ENCODE peak calls at places on chromosome 22, in five cellular contexts. G is bronchial epithelial cell, X is thoracic aorta, P is GM23248, F is pancreas. R is an unnamed sample.

GRCh38 chr22:44577391-44578114 is 79.5 kb upstream of the RTL6 start:
- DNase-seq in G (no peak), X (no peak), P (no peak), F (no peak), R (peak)

GRCh38 chr22:27993774-27994350 is 74.8 kb upstream of the PITPNB start:
- DNase-seq in G (no peak), X (no peak), P (no peak), F (no peak), R (no peak)

GRCh38 chr22:21861856-21862255 is 5.6 kb downstream of the MAPK1 start:
- DNase-seq in G (peak), X (no peak), P (peak), F (no peak), R (no peak)

GRCh38 chr22:24510694-24511625 is 15.8 kb downstream of the UPB1 start:
- DNase-seq in G (peak), X (no peak), P (peak), F (no peak), R (no peak)

GRCh38 chr22:48045369-48045768 is 1282.9 kb downstream of the TBC1D22A start:
- DNase-seq in G (no peak), X (no peak), P (no peak), F (no peak), R (no peak)

GRCh38 chr22:29031236-29031982 is 30.2 kb downstream of the C22orf31 start:
- DNase-seq in G (peak), X (peak), P (peak), F (peak), R (peak)

GRCh38 chr22:28025866-28026575 is 107.0 kb upstream of the PITPNB start:
- DNase-seq in G (no peak), X (no peak), P (no peak), F (no peak), R (no peak)

GRCh38 chr22:23029521-23030228 is 40.6 kb upstream of the GNAZ start:
- DNase-seq in G (no peak), X (no peak), P (no peak), F (no peak), R (no peak)

GRCh38 chr22:20514658-20515406 is 7.4 kb downstream of the MED15 start:
- DNase-seq in G (peak), X (no peak), P (peak), F (no peak), R (peak)

GRCh38 chr22:47775686-47776085 is 1013.2 kb downstream of the TBC1D22A start:
- DNase-seq in G (peak), X (no peak), P (no peak), F (no peak), R (no peak)

DNA sequence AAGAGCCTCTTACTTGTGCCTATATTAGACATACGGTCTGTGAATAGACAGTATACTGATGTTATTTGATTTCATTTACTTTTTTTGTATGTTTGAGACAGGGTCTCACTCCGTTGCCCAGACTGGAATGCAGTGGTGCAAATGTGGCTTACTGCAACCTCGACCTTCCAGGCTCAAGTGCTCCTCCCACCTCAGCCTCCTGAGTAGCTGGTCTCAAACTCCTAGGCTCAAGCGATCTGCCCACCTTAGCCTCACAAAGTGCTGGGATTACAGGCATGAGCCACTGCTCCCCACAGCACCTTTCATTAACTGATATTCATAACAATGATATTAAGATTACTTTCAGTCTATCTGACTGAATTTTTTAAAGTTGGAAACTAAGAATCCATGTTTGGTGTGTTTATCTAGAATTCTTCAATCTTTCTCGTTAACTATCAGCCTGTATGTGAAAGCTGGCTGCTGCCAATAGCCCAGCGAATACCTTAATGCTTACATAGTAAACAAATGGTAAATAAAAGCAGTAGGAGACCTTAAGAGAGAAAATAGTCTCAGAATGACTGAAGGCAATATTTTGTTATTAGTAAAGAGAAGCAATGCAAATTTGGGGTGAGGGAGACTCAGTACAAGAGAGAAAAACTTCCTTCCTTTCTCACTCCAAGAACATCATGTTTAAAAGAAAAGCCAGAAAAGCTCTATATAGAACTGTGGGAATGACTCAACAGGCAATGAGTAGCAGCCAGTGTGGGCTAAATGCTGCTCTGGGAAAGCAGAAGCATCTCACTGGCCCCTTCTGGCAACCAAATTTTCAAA is 101.9 kb downstream of the MRTFA start:
- DNase-seq in G (peak), X (no peak), P (peak), F (no peak), R (no peak)
- H3K4me3 ChIP-seq in G (no peak), X (peak), P (peak), F (no peak), R (no peak)

DNA sequence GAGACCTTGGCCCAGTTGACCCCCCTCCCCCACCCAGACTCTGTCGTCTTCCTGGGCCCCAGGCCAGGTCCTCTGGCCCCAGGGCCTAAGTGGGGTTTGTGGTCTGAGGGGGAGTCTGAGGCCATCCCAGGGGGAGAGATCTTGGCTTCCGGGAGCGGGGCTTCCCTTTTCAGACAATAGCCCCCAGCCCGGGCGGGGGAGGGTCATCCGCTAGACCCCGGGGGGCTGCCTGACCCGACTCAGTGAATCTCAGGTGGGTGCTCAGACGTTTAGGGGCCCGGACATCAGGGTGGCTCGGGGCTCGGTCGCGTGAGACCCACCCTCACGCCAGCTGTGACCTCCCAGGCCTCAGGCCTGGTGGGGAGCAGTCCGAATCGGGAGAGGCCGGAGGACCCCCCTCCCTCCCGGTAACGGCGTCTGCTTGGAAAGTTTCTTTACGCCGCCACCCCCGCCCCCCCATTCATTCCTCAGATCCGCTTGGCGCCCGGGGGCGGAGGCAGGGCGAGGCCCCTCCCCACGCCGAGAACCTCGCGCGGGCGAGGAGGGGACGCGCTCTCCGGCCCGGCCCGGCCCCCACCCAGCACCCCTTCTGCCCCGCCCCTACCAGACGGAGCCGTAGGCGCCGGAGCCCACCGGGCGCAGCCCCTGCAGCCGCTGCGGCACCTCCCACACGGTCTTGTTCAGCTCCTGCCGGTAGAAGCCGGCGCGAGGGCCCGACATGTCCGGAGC is 443 bp downstream of the MAPK11 start:
- DNase-seq in G (no peak), X (no peak), P (peak), F (peak), R (peak)
- H3K4me3 ChIP-seq in G (peak), X (peak), P (peak), F (peak), R (peak)

GRCh38 chr22:37282385-37282677 is at the start of gene CYTH4:
- DNase-seq in G (peak), X (no peak), P (no peak), F (no peak), R (peak)
- H3K4me3 ChIP-seq in G (no peak), X (peak), P (no peak), F (peak), R (no peak)

DNA sequence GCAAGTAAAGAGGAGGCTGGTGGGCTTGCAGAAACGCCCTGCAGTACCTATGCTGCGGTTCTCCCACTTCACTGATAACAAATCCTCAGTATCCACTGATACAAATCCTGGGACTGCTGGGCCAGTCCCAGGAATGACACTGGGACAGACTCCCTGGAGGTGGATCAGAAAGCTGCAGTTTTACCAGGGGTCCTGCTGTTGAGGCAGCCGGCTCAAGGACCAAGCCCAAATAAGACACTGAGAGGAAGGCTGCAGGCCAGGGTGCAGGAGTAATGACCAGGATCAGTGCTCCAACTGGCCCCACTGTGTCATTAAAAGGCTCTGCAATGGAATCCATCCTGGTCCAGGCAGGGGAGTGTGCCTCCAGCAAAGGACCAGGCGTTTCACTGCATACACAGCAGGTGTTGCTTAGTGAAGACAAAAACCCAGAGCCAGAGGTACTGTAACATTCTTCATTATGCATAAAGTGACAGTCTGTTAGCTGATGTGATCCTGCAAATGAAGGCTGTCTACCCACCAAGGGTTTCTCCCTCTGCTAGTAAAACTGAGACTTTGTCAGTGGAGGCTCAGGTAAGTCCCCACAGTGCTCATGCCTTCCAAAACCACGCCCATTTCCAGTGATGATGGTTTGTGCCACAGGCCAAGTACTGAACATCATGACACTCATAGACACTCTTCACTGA is 1.4 kb upstream of the C22orf39 start:
- DNase-seq in G (no peak), X (no peak), P (no peak), F (no peak), R (peak)
- H3K4me3 ChIP-seq in G (no peak), X (no peak), P (peak), F (peak), R (no peak)

GRCh38 chr22:45880091-45880651 is 96.8 kb downstream of the WNT7B start:
- DNase-seq in G (no peak), X (no peak), P (no peak), F (no peak), R (no peak)

GRCh38 chr22:45878901-45879551 is 97.9 kb downstream of the WNT7B start:
- DNase-seq in G (no peak), X (no peak), P (no peak), F (no peak), R (peak)

GRCh38 chr22:45879552-45879949 is 97.4 kb downstream of the WNT7B start:
- DNase-seq in G (no peak), X (no peak), P (no peak), F (no peak), R (no peak)

GRCh38 chr22:45881524-45881875 is 95.5 kb downstream of the WNT7B start:
- DNase-seq in G (no peak), X (no peak), P (no peak), F (no peak), R (no peak)

GRCh38 chr22:45880732-45881523 is 96.0 kb downstream of the WNT7B start:
- DNase-seq in G (no peak), X (no peak), P (peak), F (no peak), R (peak)
- H3K4me3 ChIP-seq in G (no peak), X (no peak), P (peak), F (no peak), R (no peak)

DNA sequence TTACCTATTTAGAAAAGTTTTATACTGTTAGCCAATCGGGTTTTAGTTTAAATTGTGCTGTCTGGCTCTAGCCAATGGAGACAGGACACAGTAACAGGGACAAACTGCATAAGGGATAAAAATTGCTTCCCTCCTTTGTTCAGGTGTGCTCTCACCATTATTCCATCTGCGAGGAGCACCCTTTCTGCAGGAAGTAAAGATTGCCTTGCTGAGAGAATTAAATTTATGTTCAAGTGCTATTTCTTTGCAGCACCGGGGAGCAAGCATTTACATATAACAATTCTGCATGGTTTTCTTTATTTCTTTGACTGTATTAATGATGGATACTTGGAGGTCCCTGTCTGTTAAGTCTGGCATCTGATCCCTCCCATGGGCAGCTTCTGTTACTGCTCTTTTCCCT is 80.5 kb downstream of the BRD1 start:
- DNase-seq in G (no peak), X (no peak), P (no peak), F (no peak), R (no peak)
- H3K4me3 ChIP-seq in G (no peak), X (no peak), P (no peak), F (no peak), R (no peak)

DNA sequence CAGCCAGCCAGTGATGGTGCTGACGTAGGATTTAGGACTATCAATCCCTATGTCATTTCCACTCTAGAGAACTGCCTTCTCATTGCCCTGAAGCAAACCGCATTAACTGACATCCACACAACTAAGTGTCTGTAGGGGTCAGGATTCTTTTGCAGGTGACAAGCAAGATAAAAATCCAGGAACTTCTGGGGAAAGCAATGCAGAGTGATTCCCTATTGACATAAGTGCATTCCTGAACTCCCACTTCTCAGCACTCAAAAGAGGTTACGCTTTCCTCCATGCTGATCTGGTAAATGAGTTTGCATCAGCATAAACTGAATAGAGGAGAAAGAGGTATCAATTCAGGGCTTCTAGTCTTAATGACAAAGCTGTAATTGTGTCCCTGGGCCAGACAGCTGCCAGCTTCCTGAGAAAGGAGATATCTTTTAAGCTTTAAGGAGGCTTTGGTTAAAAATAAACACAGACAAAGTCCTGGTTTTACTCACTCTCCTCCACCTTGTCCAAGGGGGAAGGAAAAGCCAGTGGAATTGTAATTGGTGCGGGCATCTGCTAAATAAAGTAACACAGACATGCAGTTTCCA is 224.5 kb upstream of the ISX start:
- DNase-seq in G (no peak), X (no peak), P (no peak), F (no peak), R (no peak)
- H3K4me3 ChIP-seq in G (no peak), X (no peak), P (no peak), F (no peak), R (no peak)

GRCh38 chr22:32808038-32808445 is 6.5 kb downstream of the TIMP3 start:
- DNase-seq in G (no peak), X (no peak), P (peak), F (no peak), R (no peak)

GRCh38 chr22:32805586-32805881 is 4.0 kb downstream of the TIMP3 start:
- DNase-seq in G (no peak), X (no peak), P (no peak), F (no peak), R (no peak)

GRCh38 chr22:32804823-32805585 is 3.5 kb downstream of the TIMP3 start:
- DNase-seq in G (no peak), X (no peak), P (peak), F (no peak), R (no peak)

GRCh38 chr22:32804036-32804435 is 2.5 kb downstream of the TIMP3 start:
- DNase-seq in G (no peak), X (no peak), P (peak), F (no peak), R (no peak)

DNA sequence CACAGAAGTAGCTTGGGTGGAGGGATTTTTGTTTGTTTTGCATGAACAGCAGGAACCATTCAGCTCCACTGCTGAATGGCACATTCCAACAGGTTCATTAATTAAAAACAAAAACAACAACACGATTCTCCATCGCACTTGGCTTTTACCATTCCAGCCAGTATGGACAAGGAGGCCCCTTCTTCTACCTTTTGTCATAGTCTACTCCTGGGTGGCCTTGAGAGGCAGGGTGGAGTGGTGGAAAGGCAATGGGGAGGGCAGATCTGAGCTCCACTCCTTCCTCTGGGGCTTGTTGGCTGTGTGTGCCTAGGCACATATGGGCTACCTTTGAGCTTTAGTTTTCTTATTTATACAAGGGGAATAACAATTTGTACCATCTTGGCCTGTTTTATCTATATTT is 4.8 kb downstream of the TIMP3 start:
- DNase-seq in G (no peak), X (no peak), P (peak), F (no peak), R (no peak)
- H3K4me3 ChIP-seq in G (no peak), X (no peak), P (peak), F (no peak), R (peak)

R was measured in upper lobe of left lung.